ENCODE peak calls at places on chromosome 2, in four cellular contexts. S is HEK293T; R is choroid plexus epithelial cell; U is activated CD4-positive, alpha-beta T cell treated with anti-CD3 and anti-CD28 coated beads, Interleukin-2, amount 50 U/mL, for 48 hours. D is an unnamed sample.
A peak's percentile ranks its signal among the peaks of the same experiment; 100 is the strongest.

GRCh38 chr2:107285621-107286303 is 399.8 kb upstream of the ST6GAL2 start:
- DNase-seq in S (no peak), R (no peak), U (no peak), D (no peak)

GRCh38 chr2:143246815-143247744 is 117.9 kb downstream of the ARHGAP15 start:
- DNase-seq in S (no peak), R (no peak), U (peak; percentile 33), D (no peak)

GRCh38 chr2:75327334-75327733 is 128.0 kb upstream of the TACR1 start:
- DNase-seq in S (peak; percentile 19), R (no peak), U (no peak), D (no peak)

GRCh38 chr2:61970807-61971556 is 65.5 kb downstream of the COMMD1 start:
- DNase-seq in S (no peak), R (no peak), U (no peak), D (no peak)

GRCh38 chr2:23327897-23328296 is 57.1 kb upstream of the KLHL29 start:
- DNase-seq in S (no peak), R (no peak), U (no peak), D (no peak)

GRCh38 chr2:28217042-28217740 is 175.5 kb upstream of the FOSL2 start:
- DNase-seq in S (no peak), R (no peak), U (no peak), D (no peak)

GRCh38 chr2:204228169-204228940 is 291.8 kb downstream of the ICOS start:
- DNase-seq in S (peak; percentile 29), R (no peak), U (no peak), D (no peak)

GRCh38 chr2:238573065-238573778 is 146.5 kb downstream of the ASB1 start:
- DNase-seq in S (peak; percentile 60), R (no peak), U (peak; percentile 31), D (peak; percentile 7)

GRCh38 chr2:67985586-67985985 is 77.2 kb downstream of the C1D start:
- DNase-seq in S (no peak), R (no peak), U (no peak), D (no peak)